ENCODE peak calls at places on chromosome 4, in eight cellular contexts. N is brain microvascular endothelial cell, M is PC-9, X is HCT116, Z is tibial nerve, C is A549, A is PC-3, Y is thyroid gland. U is an unnamed sample.

GRCh38 chr4:88952081-88952480 is 104.9 kb downstream of the FAM13A start:
- DNase-seq in N (no peak), M (no peak), X (no peak), Z (no peak), C (no peak), A (no peak), Y (no peak), U (no peak)

GRCh38 chr4:27666943-27667342 is 806.3 kb downstream of the STIM2 start:
- DNase-seq in N (no peak), M (no peak), X (peak; percentile 61), Z (no peak), C (peak; percentile 26), A (peak; percentile 39), Y (no peak), U (no peak)

GRCh38 chr4:3810796-3811485 is 44.8 kb downstream of the ADRA2C start:
- DNase-seq in N (no peak), M (no peak), X (no peak), Z (no peak), C (no peak), A (no peak), Y (no peak), U (no peak)

GRCh38 chr4:156378053-156378665 is 424.5 kb upstream of the CTSO start:
- DNase-seq in N (peak; percentile 38), M (no peak), X (peak; percentile 24), Z (no peak), C (peak; percentile 14), A (peak; percentile 63), Y (peak; percentile 14), U (no peak)

GRCh38 chr4:111748157-111748556 is 397.1 kb upstream of the FAM241A start:
- DNase-seq in N (no peak), M (no peak), X (no peak), Z (no peak), C (no peak), A (no peak), Y (no peak), U (no peak)

GRCh38 chr4:184343400-184344177 is 125.9 kb upstream of the ENPP6 start:
- DNase-seq in N (peak; percentile 75), M (peak; percentile 63), X (peak; percentile 6), Z (peak; percentile 57), C (peak; percentile 63), A (peak; percentile 73), Y (peak; percentile 80), U (peak; percentile 65)

GRCh38 chr4:19123681-19124080 is 1102.1 kb upstream of the LCORL start:
- DNase-seq in N (no peak), M (no peak), X (no peak), Z (no peak), C (no peak), A (no peak), Y (no peak), U (no peak)

GRCh38 chr4:44861756-44862155 is 135.4 kb upstream of the GNPDA2 start:
- DNase-seq in N (no peak), M (no peak), X (no peak), Z (no peak), C (no peak), A (peak; percentile 28), Y (no peak), U (no peak)

GRCh38 chr4:80184791-80185756 is 12.2 kb upstream of the PRDM8 start:
- DNase-seq in N (no peak), M (no peak), X (no peak), Z (no peak), C (no peak), A (peak; percentile 10), Y (no peak), U (no peak)

DNA sequence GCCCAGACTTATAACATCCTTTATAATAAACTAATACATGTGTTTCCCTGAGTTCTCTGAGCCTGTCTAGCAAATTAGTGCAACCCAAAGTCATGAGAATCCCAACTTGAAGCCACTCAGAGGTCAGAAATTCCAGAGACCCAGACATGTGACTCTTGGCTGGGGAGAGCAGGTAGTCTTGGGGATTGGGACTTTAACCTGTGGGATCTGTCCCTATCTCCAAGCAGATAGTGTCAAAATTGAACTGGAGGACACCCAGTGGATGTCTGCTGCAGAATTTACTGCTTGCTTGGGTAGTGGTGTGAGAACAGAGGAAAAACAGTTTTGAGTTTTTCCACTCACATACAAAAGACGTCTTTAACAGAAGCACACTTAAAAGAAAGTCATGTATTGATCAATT is 26.4 kb downstream of the ELOVL6 start:
- DNase-seq in N (no peak), M (no peak), X (no peak), Z (no peak), C (no peak), A (no peak), Y (no peak), U (no peak)
- H3K27ac ChIP-seq in N (no peak overlapping the region), M (no peak overlapping the region), X (no peak overlapping the region), Z (no peak overlapping the region), C (no peak overlapping the region), A (no peak overlapping the region), Y (no peak overlapping the region), U (no peak overlapping the region)

DNA sequence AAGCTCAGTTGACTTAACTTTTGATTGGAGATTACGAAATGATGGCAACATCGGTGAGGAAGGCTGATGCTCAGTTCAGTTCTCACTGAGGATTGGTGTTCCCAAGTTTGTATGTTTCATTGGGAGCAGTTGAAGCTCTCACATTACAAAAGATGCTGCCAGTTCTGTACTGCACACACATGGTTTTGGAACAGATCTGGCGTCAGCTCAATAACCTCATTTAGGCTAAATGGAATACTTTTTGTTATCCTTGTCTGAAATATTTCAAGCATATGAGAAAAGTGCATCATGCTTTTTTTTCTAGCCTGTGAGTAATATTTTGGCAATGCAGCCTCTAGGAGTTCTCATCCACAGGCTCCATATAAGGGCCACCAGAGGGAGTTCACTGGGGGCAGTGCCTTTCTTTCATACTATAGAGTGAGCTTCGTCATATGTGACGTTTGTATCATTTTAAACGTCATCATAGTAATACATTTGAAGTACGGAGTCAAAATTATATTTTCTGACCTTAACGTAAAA is 4.1 kb downstream of the ENPEP start:
- DNase-seq in N (peak; percentile 96), M (no peak), X (no peak), Z (no peak), C (no peak), A (peak; percentile 30), Y (no peak), U (no peak)
- H3K27ac ChIP-seq in N (peak overlapping the region; percentile 67), M (no peak overlapping the region), X (no peak overlapping the region), Z (no peak overlapping the region), C (no peak overlapping the region), A (no peak overlapping the region), Y (no peak overlapping the region), U (no peak overlapping the region)

GRCh38 chr4:85779165-85779564 is 304.2 kb downstream of the ARHGAP24 start:
- DNase-seq in N (peak; percentile 64), M (no peak), X (no peak), Z (no peak), C (no peak), A (peak; percentile 24), Y (no peak), U (no peak)

GRCh38 chr4:85776579-85776978 is 301.6 kb downstream of the ARHGAP24 start:
- DNase-seq in N (no peak), M (no peak), X (peak; percentile 24), Z (no peak), C (no peak), A (peak; percentile 87), Y (no peak), U (no peak)

GRCh38 chr4:85780664-85781063 is 305.7 kb downstream of the ARHGAP24 start:
- DNase-seq in N (peak; percentile 67), M (no peak), X (no peak), Z (no peak), C (no peak), A (no peak), Y (no peak), U (no peak)

GRCh38 chr4:85777908-85778808 is 303.2 kb downstream of the ARHGAP24 start:
- DNase-seq in N (no peak), M (no peak), X (no peak), Z (no peak), C (no peak), A (peak; percentile 23), Y (no peak), U (no peak)

GRCh38 chr4:85778809-85779124 is 303.8 kb downstream of the ARHGAP24 start:
- DNase-seq in N (peak; percentile 40), M (no peak), X (no peak), Z (no peak), C (no peak), A (peak; percentile 24), Y (no peak), U (no peak)
- H3K27ac ChIP-seq in N (peak overlapping the region; percentile 96), M (no peak overlapping the region), X (no peak overlapping the region), Z (peak overlapping the region; percentile 62), C (peak overlapping the region; percentile 42), A (peak overlapping the region; percentile 98), Y (no peak overlapping the region), U (no peak overlapping the region)

GRCh38 chr4:53653484-53654053 is 62.3 kb upstream of the LNX1 start:
- DNase-seq in N (peak; percentile 2), M (no peak), X (no peak), Z (no peak), C (peak; percentile 5), A (no peak), Y (peak; percentile 42), U (no peak)

GRCh38 chr4:53649357-53649756 is 58.1 kb upstream of the LNX1 start:
- DNase-seq in N (no peak), M (no peak), X (no peak), Z (no peak), C (no peak), A (no peak), Y (no peak), U (no peak)

GRCh38 chr4:53654300-53654758 is 63.0 kb upstream of the LNX1 start:
- DNase-seq in N (no peak), M (no peak), X (no peak), Z (no peak), C (no peak), A (peak; percentile 55), Y (no peak), U (no peak)

GRCh38 chr4:53647547-53647946 is 56.3 kb upstream of the LNX1 start:
- DNase-seq in N (no peak), M (no peak), X (no peak), Z (no peak), C (no peak), A (no peak), Y (no peak), U (no peak)

GRCh38 chr4:53651142-53651720 is 59.9 kb upstream of the LNX1 start:
- DNase-seq in N (no peak), M (peak; percentile 7), X (no peak), Z (peak; percentile 24), C (no peak), A (no peak), Y (peak; percentile 35), U (no peak)
- H3K27ac ChIP-seq in N (no peak overlapping the region), M (no peak overlapping the region), X (no peak overlapping the region), Z (peak overlapping the region; percentile 48), C (no peak overlapping the region), A (no peak overlapping the region), Y (no peak overlapping the region), U (no peak overlapping the region)

GRCh38 chr4:11514780-11515432 is 86.2 kb upstream of the HS3ST1 start:
- DNase-seq in N (no peak), M (no peak), X (peak; percentile 69), Z (no peak), C (no peak), A (no peak), Y (no peak), U (no peak)
- H3K27ac ChIP-seq in N (no peak overlapping the region), M (no peak overlapping the region), X (peak overlapping the region; percentile 87), Z (no peak overlapping the region), C (no peak overlapping the region), A (no peak overlapping the region), Y (no peak overlapping the region), U (no peak overlapping the region)